ENCODE peak calls at places on chromosomes 7 and 10, in five cellular contexts. P, T, D, Y and M are unnamed samples.

GRCh38 chr7:20122073-20122472 is 95.1 kb downstream of the MACC1 start:
- DNase-seq in P (no peak), T (no peak), D (no peak), Y (no peak), M (no peak)

GRCh38 chr7:37977243-37977642 is 56.8 kb downstream of the EPDR1 start:
- DNase-seq in P (no peak), T (no peak), D (no peak), Y (no peak), M (no peak)

GRCh38 chr7:30983042-30983913 is 19.5 kb downstream of the GHRHR start:
- DNase-seq in P (peak; percentile 82), T (peak; percentile 31), D (peak; percentile 82), Y (peak; percentile 90), M (peak; percentile 59)

GRCh38 chr7:151038951-151039849 is 9.1 kb upstream of the ASIC3 start:
- DNase-seq in P (peak; percentile 78), T (peak; percentile 92), D (peak; percentile 97), Y (peak; percentile 62), M (no peak)

GRCh38 chr7:149495785-149496641 is 1.6 kb downstream of the ZNF746 start:
- DNase-seq in P (peak; percentile 75), T (peak; percentile 76), D (peak; percentile 77), Y (peak; percentile 90), M (no peak)

GRCh38 chr10:74585231-74586087 is 240.9 kb upstream of the KAT6B start:
- DNase-seq in P (no peak), T (no peak), D (peak; percentile 29), Y (no peak), M (peak; percentile 11)

GRCh38 chr10:62815373-62816111 is 624 bp downstream of the EGR2 start:
- DNase-seq in P (peak; percentile 16), T (peak; percentile 31), D (peak; percentile 35), Y (peak; percentile 12), M (no peak)

GRCh38 chr10:124657806-124658205 is 86.4 kb downstream of the FAM53B start:
- DNase-seq in P (no peak), T (peak; percentile 86), D (peak; percentile 23), Y (no peak), M (peak; percentile 61)

GRCh38 chr7:117827861-117828260 is 45.4 kb downstream of the CTTNBP2 start:
- DNase-seq in P (no peak), T (peak; percentile 92), D (peak; percentile 6), Y (no peak), M (no peak)

GRCh38 chr10:59668081-59668480 is 41.6 kb downstream of the SLC16A9 start:
- DNase-seq in P (no peak), T (peak; percentile 21), D (no peak), Y (no peak), M (no peak)

GRCh38 chr7:108839091-108839490 is 269.4 kb downstream of the DNAJB9 start:
- DNase-seq in P (no peak), T (peak; percentile 39), D (no peak), Y (no peak), M (no peak)

GRCh38 chr10:72349438-72349837 is 5.3 kb downstream of the DNAJB12 start:
- DNase-seq in P (no peak), T (no peak), D (no peak), Y (no peak), M (no peak)

GRCh38 chr10:114694735-114695134 is 36.7 kb upstream of the ABLIM1 start:
- DNase-seq in P (no peak), T (no peak), D (peak; percentile 54), Y (peak; percentile 53), M (no peak)

GRCh38 chr10:77801474-77802238 is 124.9 kb downstream of the DLG5 start:
- DNase-seq in P (no peak), T (peak; percentile 72), D (peak; percentile 77), Y (no peak), M (no peak)

GRCh38 chr7:105654994-105655900 is 74.0 kb upstream of the EFCAB10 start:
- DNase-seq in P (no peak), T (peak; percentile 51), D (peak; percentile 36), Y (peak; percentile 66), M (no peak)

GRCh38 chr7:84047085-84047484 is 147.5 kb downstream of the SEMA3A start:
- DNase-seq in P (no peak), T (no peak), D (no peak), Y (no peak), M (no peak)

GRCh38 chr10:60434418-60435046 is 44.9 kb upstream of the ANK3 start:
- DNase-seq in P (no peak), T (no peak), D (peak; percentile 76), Y (peak; percentile 65), M (no peak)

GRCh38 chr10:33396938-33397337 is 62.5 kb upstream of the NRP1 start:
- DNase-seq in P (no peak), T (no peak), D (no peak), Y (no peak), M (no peak)

GRCh38 chr10:79066460-79067240 is 2.1 kb upstream of the ZMIZ1 start:
- DNase-seq in P (no peak), T (no peak), D (peak; percentile 59), Y (peak; percentile 55), M (no peak)

GRCh38 chr7:115352375-115352774 is 430.5 kb downstream of the MDFIC start:
- DNase-seq in P (no peak), T (peak; percentile 48), D (peak; percentile 90), Y (no peak), M (no peak)

GRCh38 chr7:106018566-106019338 is 55.7 kb downstream of the CDHR3 start:
- DNase-seq in P (no peak), T (peak; percentile 61), D (no peak), Y (no peak), M (no peak)

GRCh38 chr10:74194999-74195398 is 44.0 kb downstream of the ADK start:
- DNase-seq in P (no peak), T (peak; percentile 36), D (peak; percentile 71), Y (no peak), M (no peak)

GRCh38 chr10:11560076-11560709 is 51.3 kb downstream of the USP6NL start:
- DNase-seq in P (no peak), T (no peak), D (no peak), Y (no peak), M (no peak)

GRCh38 chr7:102425639-102426267 is 7.6 kb upstream of the ORAI2 start:
- DNase-seq in P (peak; percentile 39), T (no peak), D (no peak), Y (no peak), M (peak; percentile 85)

GRCh38 chr10:71239946-71240795 is 27.8 kb downstream of the UNC5B start:
- DNase-seq in P (no peak), T (no peak), D (no peak), Y (no peak), M (no peak)

GRCh38 chr10:100811752-100812750 is 66.7 kb downstream of the PAX2 start:
- DNase-seq in P (no peak), T (no peak), D (no peak), Y (no peak), M (no peak)

GRCh38 chr7:154905615-154906014 is 97.3 kb downstream of the PAXIP1 start:
- DNase-seq in P (no peak), T (no peak), D (no peak), Y (no peak), M (no peak)

DNA sequence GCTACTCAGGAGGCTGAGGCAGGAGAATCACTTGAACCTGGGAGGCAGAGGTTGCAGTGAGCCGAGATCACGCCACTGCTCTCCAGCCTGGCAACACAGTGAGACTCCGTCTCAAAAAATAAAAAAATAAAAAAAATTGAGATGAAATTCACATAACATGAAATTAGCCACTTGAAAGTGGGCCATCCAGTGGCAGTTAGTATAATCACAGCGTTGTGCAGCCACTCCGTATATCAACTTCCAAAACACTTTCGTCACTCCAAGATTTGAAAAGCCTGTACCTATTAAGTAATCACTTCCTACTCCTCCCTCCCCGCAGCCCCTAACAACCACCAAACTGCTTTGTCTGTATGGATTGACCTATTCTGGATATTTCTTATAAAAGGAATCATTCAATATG is 20.7 kb upstream of the CACUL1 start:
- DNase-seq in P (no peak), T (no peak), D (peak; percentile 42), Y (no peak), M (no peak)
- H3K9me3 ChIP-seq in P (no peaks in the 10 kb centered on the region), T (no peaks in the 10 kb centered on the region), D (no peaks in the 10 kb centered on the region), Y (no peaks in the 10 kb centered on the region), M (no peaks in the 10 kb centered on the region)

DNA sequence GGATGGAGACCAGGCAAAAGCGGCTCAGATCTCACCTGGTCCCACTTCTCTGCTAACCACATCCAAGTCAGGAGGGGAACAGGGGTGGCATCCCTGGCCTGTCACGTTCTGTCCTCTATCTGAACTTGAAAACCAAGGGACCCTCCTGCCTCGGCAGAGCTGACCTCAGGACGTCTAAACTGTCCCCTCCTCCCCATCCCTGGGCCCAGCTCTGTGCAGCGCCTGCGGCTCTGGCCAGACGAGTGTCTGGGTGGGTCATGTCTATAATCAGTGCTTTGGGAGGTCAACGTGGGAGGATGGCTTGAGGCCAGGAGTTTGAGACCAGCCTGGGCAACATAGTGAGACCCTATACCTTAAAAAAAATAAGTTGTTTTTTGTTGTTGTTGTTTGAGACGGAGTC is 70.0 kb upstream of the ZNF479 start:
- DNase-seq in P (no peak), T (no peak), D (no peak), Y (no peak), M (no peak)
- H3K9me3 ChIP-seq in P (peaks cover 4% of the 10 kb centered on the region), T (peaks cover 22% of the 10 kb centered on the region), D (no peaks in the 10 kb centered on the region), Y (no peaks in the 10 kb centered on the region), M (no peaks in the 10 kb centered on the region)

GRCh38 chr7:22639400-22639799 is 87.6 kb upstream of the IL6 start:
- DNase-seq in P (no peak), T (peak; percentile 75), D (no peak), Y (no peak), M (no peak)

GRCh38 chr7:22645418-22646181 is 81.4 kb upstream of the IL6 start:
- DNase-seq in P (no peak), T (no peak), D (no peak), Y (no peak), M (no peak)

GRCh38 chr7:22640269-22640668 is 86.7 kb upstream of the IL6 start:
- DNase-seq in P (no peak), T (no peak), D (no peak), Y (no peak), M (no peak)

GRCh38 chr7:22647451-22648257 is 79.3 kb upstream of the IL6 start:
- DNase-seq in P (no peak), T (peak; percentile 100), D (peak; percentile 82), Y (no peak), M (no peak)

DNA sequence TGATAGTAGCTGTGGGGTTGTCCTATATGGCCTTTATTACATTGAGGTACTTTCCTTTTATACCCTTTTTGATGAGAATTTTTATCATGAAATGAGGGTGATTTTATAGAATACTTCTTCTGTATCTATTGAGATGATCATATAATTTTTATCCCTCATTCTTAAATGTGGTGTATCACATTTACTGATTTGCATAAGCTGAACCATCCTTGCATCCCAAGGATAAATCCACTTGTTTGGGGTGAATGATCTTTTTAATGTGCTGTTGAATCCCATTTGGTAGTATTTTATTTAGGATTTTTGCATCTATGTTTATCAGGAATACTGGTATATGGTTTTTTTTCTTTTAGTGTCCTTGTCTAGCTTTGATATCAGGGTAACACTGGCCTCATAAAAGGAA is 84.5 kb upstream of the IL6 start:
- DNase-seq in P (no peak), T (no peak), D (no peak), Y (no peak), M (no peak)
- H3K9me3 ChIP-seq in P (peaks cover 46% of the 10 kb centered on the region), T (peaks cover 17% of the 10 kb centered on the region), D (peaks cover 13% of the 10 kb centered on the region), Y (no peaks in the 10 kb centered on the region), M (peaks cover 10% of the 10 kb centered on the region)

GRCh38 chr7:46131916-46132795 is 211.1 kb upstream of the IGFBP3 start:
- DNase-seq in P (no peak), T (no peak), D (peak; percentile 34), Y (peak; percentile 39), M (no peak)
- H3K9me3 ChIP-seq in P (no peaks in the 10 kb centered on the region), T (no peaks in the 10 kb centered on the region), D (no peaks in the 10 kb centered on the region), Y (no peaks in the 10 kb centered on the region), M (no peaks in the 10 kb centered on the region)